ENCODE peak calls at places on chromosomes 5 and 9, in ten cellular contexts. B, O, V, N, L, M, G, X, Z and F are unnamed samples.

GRCh38 chr5:145531038-145531734 is 304.0 kb downstream of the PRELID2 start:
- DNase-seq in Z (no peak), X (no peak), N (peak), G (peak), O (peak), L (peak), V (peak), M (peak), B (peak), F (no peak)

GRCh38 chr9:126671983-126672382 is 58.3 kb downstream of the LMX1B start:
- DNase-seq in G (no peak), M (no peak), O (no peak), Z (no peak), L (no peak), V (no peak), X (no peak), B (no peak), N (no peak), F (no peak)

GRCh38 chr5:139660105-139660915 is 12.2 kb downstream of the CXXC5 start:
- DNase-seq in Z (peak), G (peak), B (peak), V (no peak), M (peak), L (peak), O (peak), N (peak), X (peak), F (no peak)

GRCh38 chr9:72168075-72168474 is 18.8 kb downstream of the GDA start:
- DNase-seq in G (no peak), Z (no peak), L (no peak), N (no peak), X (no peak), V (no peak), B (no peak), O (no peak), M (no peak), F (no peak)

GRCh38 chr9:38067892-38068615 is 973 bp downstream of the SHB start:
- DNase-seq in M (no peak), G (no peak), L (peak), O (no peak), N (no peak), Z (no peak), V (no peak), X (peak), B (no peak), F (no peak)

GRCh38 chr5:151115272-151115905 is 34.6 kb upstream of the TNIP1 start:
- DNase-seq in X (peak), V (peak), M (peak), N (peak), G (peak), Z (peak), L (peak), O (peak), B (peak), F (no peak)

GRCh38 chr5:6296524-6296923 is 81.8 kb downstream of the MED10 start:
- DNase-seq in Z (no peak), G (no peak), V (no peak), X (no peak), O (no peak), N (no peak), M (no peak), L (no peak), B (no peak), F (no peak)

GRCh38 chr5:93653716-93654115 is 70.7 kb downstream of the NR2F1 start:
- DNase-seq in O (no peak), B (no peak), Z (no peak), N (no peak), V (no peak), G (peak), M (no peak), L (no peak), X (no peak), F (no peak)

GRCh38 chr5:168471785-168472184 is 14.5 kb upstream of the RARS1 start:
- DNase-seq in B (no peak), L (no peak), X (no peak), O (no peak), N (no peak), M (peak), V (no peak), G (no peak), Z (no peak), F (no peak)

GRCh38 chr9:124210697-124211096 is 47.1 kb upstream of the NEK6 start:
- DNase-seq in N (no peak), G (peak), X (no peak), B (peak), V (no peak), O (no peak), M (no peak), L (no peak), Z (no peak), F (peak)

GRCh38 chr5:94309166-94309565 is 309.2 kb downstream of the KIAA0825 start:
- DNase-seq in V (no peak), G (no peak), N (no peak), B (no peak), O (no peak), M (no peak), X (no peak), L (no peak), Z (no peak), F (no peak)

GRCh38 chr5:37837101-37838032 is 2.5 kb downstream of the GDNF start:
- DNase-seq in N (peak), B (peak), M (peak), O (peak), V (peak), G (peak), Z (peak), X (peak), L (peak), F (no peak)

GRCh38 chr5:122736086-122736485 is 38.8 kb upstream of the SNX2 start:
- DNase-seq in X (no peak), L (no peak), N (no peak), O (no peak), B (no peak), Z (no peak), V (no peak), M (no peak), G (no peak), F (no peak)

GRCh38 chr5:91928751-91929521 is 545.8 kb upstream of the ARRDC3 start:
- DNase-seq in G (peak), O (no peak), N (no peak), L (no peak), X (no peak), B (peak), M (peak), Z (no peak), V (no peak), F (no peak)

GRCh38 chr5:160280384-160281090 is 31.8 kb downstream of the CCNJL start:
- DNase-seq in V (no peak), O (no peak), M (no peak), N (no peak), L (no peak), X (no peak), G (no peak), Z (no peak), B (no peak), F (no peak)

GRCh38 chr5:90802695-90803317 is 244.2 kb downstream of the ADGRV1 start:
- DNase-seq in V (no peak), B (peak), M (peak), G (peak), N (no peak), Z (no peak), O (peak), X (no peak), L (peak), F (no peak)

GRCh38 chr9:20980713-20981481 is 50.5 kb downstream of the HACD4 start:
- DNase-seq in N (no peak), B (peak), M (peak), O (peak), L (peak), V (peak), G (peak), X (no peak), Z (no peak), F (peak)

GRCh38 chr5:120419110-120419509 is 45.0 kb upstream of the PRR16 start:
- DNase-seq in B (no peak), X (no peak), N (no peak), O (no peak), V (no peak), Z (no peak), L (no peak), G (peak), M (peak), F (no peak)

GRCh38 chr5:75049581-75050274 is 2.6 kb downstream of the GCNT4 start:
- DNase-seq in O (peak), Z (peak), M (peak), B (peak), V (no peak), G (peak), X (no peak), L (peak), N (peak), F (no peak)

GRCh38 chr5:151295801-151296477 is 7.6 kb downstream of the SLC36A3 start:
- DNase-seq in M (no peak), X (no peak), V (no peak), O (no peak), N (no peak), G (peak), Z (no peak), B (no peak), L (no peak), F (no peak)

GRCh38 chr5:57102905-57103255 is 71.0 kb upstream of the GPBP1 start:
- DNase-seq in V (no peak), B (no peak), N (no peak), L (no peak), X (no peak), O (no peak), Z (no peak), G (no peak), M (no peak), F (no peak)

GRCh38 chr5:142235050-142235797 is 89.6 kb downstream of the SPRY4 start:
- DNase-seq in M (no peak), X (no peak), V (no peak), N (no peak), B (peak), L (no peak), Z (no peak), O (no peak), G (peak), F (no peak)

GRCh38 chr9:128550770-128551651 is 1.4 kb upstream of the SPTAN1 start:
- DNase-seq in G (no peak), L (no peak), B (peak), N (no peak), Z (no peak), O (no peak), X (peak), M (peak), V (peak), F (no peak)

GRCh38 chr9:16385590-16386578 is 484.6 kb downstream of the BNC2 start:
- DNase-seq in N (no peak), L (no peak), Z (no peak), X (no peak), B (peak), O (no peak), G (peak), M (peak), V (no peak), F (no peak)

GRCh38 chr5:80565330-80565729 is 4.8 kb downstream of the ANKRD34B start:
- DNase-seq in M (no peak), Z (no peak), L (no peak), N (no peak), X (no peak), B (peak), O (no peak), V (no peak), G (peak), F (no peak)

GRCh38 chr5:5933651-5934050 is 444.7 kb downstream of the MED10 start:
- DNase-seq in G (no peak), Z (no peak), L (no peak), N (no peak), M (no peak), X (no peak), B (no peak), O (no peak), V (no peak), F (no peak)

GRCh38 chr9:34992376-34992951 is 2.9 kb downstream of the DNAJB5 start:
- DNase-seq in N (no peak), G (peak), O (no peak), M (peak), X (peak), Z (no peak), V (peak), L (peak), B (peak), F (no peak)

GRCh38 chr9:21110708-21111576 is 30.7 kb downstream of the IFNW1 start:
- DNase-seq in X (no peak), G (peak), Z (no peak), M (peak), B (peak), O (peak), N (no peak), L (no peak), V (no peak), F (peak)

GRCh38 chr5:42250-42649 is 49.7 kb upstream of the PLEKHG4B start:
- DNase-seq in O (no peak), L (no peak), V (no peak), G (peak), M (peak), Z (no peak), B (peak), X (no peak), N (no peak), F (no peak)

GRCh38 chr9:134463293-134463692 is 137.0 kb downstream of the RXRA start:
- DNase-seq in L (no peak), X (no peak), N (no peak), B (no peak), Z (no peak), O (no peak), G (no peak), M (no peak), V (no peak), F (no peak)

GRCh38 chr5:78001198-78001597 is 225.1 kb upstream of the TBCA start:
- DNase-seq in V (no peak), L (no peak), X (no peak), Z (no peak), N (no peak), B (no peak), G (no peak), O (no peak), M (no peak), F (no peak)

GRCh38 chr9:29211681-29212589 is 1638.7 kb upstream of the C9orf72 start:
- DNase-seq in L (peak), O (no peak), X (peak), M (peak), Z (peak), N (peak), G (no peak), B (no peak), V (no peak), F (no peak)
- H3K4me3 ChIP-seq in L (peak), O (peak), X (peak), M (no peak), Z (no peak), N (peak), G (peak), B (peak), V (peak), F (no peak)

DNA sequence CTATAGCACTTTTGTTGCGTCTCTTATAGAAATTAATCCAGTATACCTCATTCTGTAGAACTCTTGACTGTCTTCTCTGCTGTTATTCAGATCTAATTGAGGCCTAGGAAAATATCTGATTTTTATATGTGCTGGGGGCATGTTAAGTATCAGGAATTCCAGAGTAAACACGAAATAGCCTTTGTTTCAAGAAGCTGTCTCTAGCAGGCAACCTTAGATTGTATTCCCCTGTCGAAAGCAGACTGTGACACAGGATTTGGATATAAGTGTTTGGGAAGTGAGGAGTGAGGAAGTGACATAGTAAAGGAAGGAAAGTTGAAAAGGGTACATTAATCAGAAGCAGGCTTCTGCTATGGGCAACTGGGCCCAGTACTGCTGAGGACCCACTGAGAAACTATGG is 72.1 kb upstream of the RASA1 start:
- DNase-seq in Z (no peak), V (no peak), L (no peak), X (no peak), O (no peak), B (peak), G (no peak), N (no peak), M (peak), F (no peak)
- H3K4me3 ChIP-seq in Z (no peak), V (no peak), L (no peak), X (no peak), O (no peak), B (no peak), G (no peak), N (no peak), M (no peak), F (no peak)

DNA sequence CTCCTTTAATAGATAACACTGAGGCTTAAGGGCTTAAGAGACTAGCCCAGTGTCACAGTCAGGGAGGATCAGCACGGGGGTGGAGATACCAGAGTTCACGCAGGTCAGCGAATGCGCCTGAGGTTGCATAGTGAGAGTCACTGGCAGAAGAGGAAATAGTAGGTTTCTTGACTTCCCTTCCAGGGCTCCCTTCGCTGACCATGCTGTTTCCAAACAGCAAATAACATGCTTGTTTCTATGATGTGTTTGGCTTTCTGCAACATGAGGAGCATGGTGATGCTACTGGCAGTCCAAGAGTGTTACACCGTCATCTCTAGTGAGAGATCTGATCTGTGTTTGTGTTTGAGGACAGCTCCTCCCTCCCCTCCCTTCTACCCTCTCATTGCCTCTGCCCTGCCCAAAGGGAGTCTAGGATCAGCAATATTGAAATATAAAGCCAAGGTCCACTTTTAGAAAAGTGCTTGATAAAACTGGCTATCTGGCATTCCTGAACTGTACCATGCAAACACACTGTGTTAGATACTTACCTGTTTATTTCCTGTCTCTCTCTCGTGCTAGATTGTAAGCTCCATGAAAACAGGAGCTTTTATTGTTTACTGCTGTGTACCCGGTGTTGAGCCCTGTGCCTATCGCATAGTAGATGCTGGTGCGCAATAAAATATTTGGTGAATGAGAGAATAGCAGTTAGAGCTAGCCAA is 12.3 kb downstream of the TLE4 start:
- DNase-seq in N (peak), V (no peak), Z (peak), X (peak), O (no peak), B (no peak), G (no peak), L (no peak), M (no peak), F (no peak)
- H3K4me3 ChIP-seq in N (no peak), V (no peak), Z (no peak), X (no peak), O (no peak), B (no peak), G (no peak), L (no peak), M (no peak), F (no peak)

DNA sequence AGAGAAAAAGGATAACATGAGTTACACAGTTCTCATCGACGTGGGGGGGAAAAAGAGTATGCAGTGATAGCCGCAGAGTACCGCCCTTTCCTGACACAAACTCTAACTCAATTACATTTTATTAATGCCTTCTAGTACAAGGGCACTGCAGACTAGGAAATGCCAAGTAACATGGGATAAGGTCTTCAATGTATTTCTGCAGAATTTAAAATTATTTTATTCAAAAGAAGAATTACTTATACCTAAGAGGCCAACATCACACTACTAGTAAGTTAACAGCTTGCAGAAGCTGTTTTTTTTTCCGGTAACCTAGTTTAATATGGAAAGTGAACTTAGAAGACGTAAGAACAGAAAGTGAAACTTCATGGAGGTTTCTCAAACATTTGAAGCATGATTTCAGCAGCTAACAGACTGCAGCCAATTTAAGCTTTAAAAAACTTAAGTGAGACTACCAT is 3.9 kb downstream of the SETX start:
- DNase-seq in B (no peak), M (peak), O (no peak), G (no peak), V (no peak), X (no peak), N (no peak), L (no peak), Z (no peak), F (no peak)
- H3K4me3 ChIP-seq in B (no peak), M (peak), O (no peak), G (no peak), V (no peak), X (no peak), N (no peak), L (no peak), Z (no peak), F (peak)

GRCh38 chr9:129888809-129889460 is 53.7 kb downstream of the USP20 start:
- DNase-seq in V (no peak), Z (no peak), B (no peak), O (no peak), G (no peak), X (no peak), M (no peak), L (no peak), N (no peak), F (no peak)

GRCh38 chr9:129888085-129888808 is 53.0 kb downstream of the USP20 start:
- DNase-seq in O (no peak), N (peak), B (no peak), M (no peak), V (no peak), X (no peak), L (peak), Z (peak), G (no peak), F (peak)

GRCh38 chr9:129891519-129891918 is 56.3 kb downstream of the USP20 start:
- DNase-seq in L (no peak), G (no peak), V (no peak), Z (no peak), N (no peak), X (no peak), B (no peak), O (no peak), M (no peak), F (no peak)

GRCh38 chr9:129889936-129890717 is 54.9 kb downstream of the USP20 start:
- DNase-seq in B (no peak), V (no peak), Z (no peak), G (no peak), O (no peak), M (no peak), X (no peak), L (no peak), N (no peak), F (peak)

DNA sequence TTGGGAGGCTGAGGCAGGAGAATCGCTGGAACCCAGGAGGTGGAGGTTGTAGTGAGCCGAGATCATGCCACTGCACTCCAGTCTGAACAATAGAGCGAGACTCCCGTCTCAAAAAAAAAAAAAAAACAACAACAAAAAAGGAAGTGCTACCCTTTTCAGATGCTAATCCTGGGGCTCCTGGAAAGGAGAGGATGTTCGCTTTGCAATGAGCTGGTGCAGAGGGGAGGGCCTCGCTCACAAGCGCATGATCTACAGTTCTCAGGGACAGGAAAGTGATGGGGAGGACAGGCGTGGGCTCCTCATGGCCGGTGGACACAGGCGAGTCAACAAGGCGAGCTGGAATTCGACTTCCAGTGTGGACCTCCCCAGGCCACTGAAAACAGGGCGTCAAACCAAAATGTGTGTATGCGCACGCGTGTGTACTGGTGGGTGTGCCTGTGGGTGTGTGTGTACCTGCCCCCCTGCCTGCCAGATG is 54.2 kb downstream of the USP20 start:
- DNase-seq in M (no peak), G (no peak), Z (no peak), X (no peak), O (no peak), L (no peak), V (no peak), N (no peak), B (no peak), F (no peak)
- H3K4me3 ChIP-seq in M (no peak), G (no peak), Z (no peak), X (no peak), O (no peak), L (no peak), V (no peak), N (no peak), B (no peak), F (no peak)

GRCh38 chr5:173232499-173233346 is 2.3 kb downstream of the NKX2-5 start:
- DNase-seq in V (no peak), G (no peak), X (no peak), N (no peak), Z (no peak), M (no peak), O (no peak), L (no peak), B (no peak), F (no peak)

GRCh38 chr5:173231996-173232498 is 3.0 kb downstream of the NKX2-5 start:
- DNase-seq in M (no peak), G (no peak), N (no peak), B (no peak), O (no peak), X (no peak), L (no peak), Z (no peak), V (no peak), F (no peak)

GRCh38 chr5:173233347-173234128 is 1.5 kb downstream of the NKX2-5 start:
- DNase-seq in N (no peak), O (no peak), Z (no peak), L (no peak), B (no peak), V (no peak), G (no peak), X (no peak), M (no peak), F (no peak)

GRCh38 chr5:173235499-173236394 is 741 bp upstream of the NKX2-5 start:
- DNase-seq in L (no peak), G (no peak), O (no peak), X (no peak), N (no peak), V (no peak), B (no peak), M (no peak), Z (no peak), F (no peak)

GRCh38 chr5:173234129-173234793 is 745 bp downstream of the NKX2-5 start:
- DNase-seq in X (no peak), V (no peak), G (no peak), L (no peak), O (no peak), M (no peak), N (no peak), Z (no peak), B (no peak), F (no peak)
- H3K4me3 ChIP-seq in X (no peak), V (no peak), G (no peak), L (no peak), O (no peak), M (no peak), N (no peak), Z (no peak), B (no peak), F (no peak)